ENCODE peak calls at places on chromosomes 13 and 19, in eight cellular contexts. A is left ventricle myocardium superior; R is DMS 273 treated with DMSO at 0.1 percent for 48 hours; V is hypothalamus; I is HTR-8/SVneo; U is GM23248; D is stimulated activated CD8-positive, alpha-beta memory T cell treated with anti-CD3 and anti-CD28 coated beads, Interleukin-15, amount 100 ng/mL, for 1 hour; S is activated naive CD8-positive, alpha-beta T cell treated with anti-CD3 and anti-CD28 coated beads for 36 hours. Y is an unnamed sample.
A peak's percentile ranks its signal among the peaks of the same experiment; 100 is the strongest.

GRCh38 chr13:98839826-98840769 is 87.6 kb upstream of the SLC15A1 start:
- DNase-seq in A (peak; percentile 73), R (peak; percentile 3), V (no peak), I (peak; percentile 56), U (peak; percentile 81), D (no peak), S (peak; percentile 36), Y (peak; percentile 67)

GRCh38 chr19:3604227-3604986 is 2.3 kb downstream of the TBXA2R start:
- DNase-seq in A (no peak), R (no peak), V (no peak), I (no peak), U (no peak), D (no peak), S (no peak), Y (no peak)

GRCh38 chr19:7849631-7850428 is 19.8 kb downstream of the EVI5L start:
- DNase-seq in A (no peak), R (no peak), V (no peak), I (no peak), U (no peak), D (no peak), S (no peak), Y (no peak)

GRCh38 chr19:18790566-18791314 is at the start of gene COMP:
- DNase-seq in A (no peak), R (no peak), V (no peak), I (no peak), U (peak; percentile 43), D (no peak), S (no peak), Y (no peak)

GRCh38 chr13:21657538-21657937 is 13.3 kb upstream of the FGF9 start:
- DNase-seq in A (no peak), R (no peak), V (no peak), I (no peak), U (peak; percentile 75), D (no peak), S (no peak), Y (peak; percentile 11)

GRCh38 chr19:3696660-3696995 is 3.6 kb downstream of the PIP5K1C start:
- DNase-seq in A (no peak), R (no peak), V (no peak), I (no peak), U (no peak), D (no peak), S (no peak), Y (no peak)

GRCh38 chr19:6979341-6979740 is 41.9 kb downstream of the MBD3L2B start:
- DNase-seq in A (no peak), R (no peak), V (no peak), I (no peak), U (no peak), D (no peak), S (peak; percentile 31), Y (no peak)

GRCh38 chr13:49740870-49741269 is 49.6 kb upstream of the EBPL start:
- DNase-seq in A (no peak), R (no peak), V (no peak), I (no peak), U (no peak), D (no peak), S (no peak), Y (no peak)

GRCh38 chr13:20395061-20395916 is 130.4 kb downstream of the CRYL1 start:
- DNase-seq in A (no peak), R (no peak), V (no peak), I (no peak), U (peak; percentile 14), D (no peak), S (no peak), Y (no peak)

GRCh38 chr19:42066075-42066754 is 3.8 kb downstream of the GRIK5 start:
- DNase-seq in A (no peak), R (peak; percentile 21), V (no peak), I (no peak), U (peak; percentile 32), D (no peak), S (no peak), Y (peak; percentile 7)

GRCh38 chr13:101795025-101795424 is 342.6 kb downstream of the ITGBL1 start:
- DNase-seq in A (no peak), R (no peak), V (no peak), I (no peak), U (no peak), D (no peak), S (no peak), Y (peak; percentile 19)

GRCh38 chr13:101523154-101523669 is 70.7 kb downstream of the ITGBL1 start:
- DNase-seq in A (no peak), R (no peak), V (no peak), I (no peak), U (peak; percentile 26), D (no peak), S (no peak), Y (no peak)

GRCh38 chr13:109253316-109253715 is 533.1 kb downstream of the IRS2 start:
- DNase-seq in A (no peak), R (no peak), V (no peak), I (no peak), U (no peak), D (no peak), S (no peak), Y (no peak)

GRCh38 chr13:43805071-43805468 is 18.3 kb upstream of the ENOX1 start:
- DNase-seq in A (no peak), R (no peak), V (no peak), I (no peak), U (peak; percentile 95), D (no peak), S (no peak), Y (peak; percentile 82)

GRCh38 chr13:90766503-90766902 is 581.0 kb upstream of the MIR17HG start:
- DNase-seq in A (no peak), R (no peak), V (no peak), I (no peak), U (no peak), D (no peak), S (no peak), Y (no peak)

GRCh38 chr19:11288349-11288748 is 7.6 kb upstream of the TSPAN16 start:
- DNase-seq in A (no peak), R (no peak), V (no peak), I (no peak), U (peak; percentile 56), D (no peak), S (no peak), Y (peak; percentile 50)

GRCh38 chr13:52739468-52740071 is at the start of gene CNMD:
- DNase-seq in A (no peak), R (no peak), V (no peak), I (no peak), U (no peak), D (no peak), S (no peak), Y (no peak)

GRCh38 chr13:86298741-86299140 is 499.5 kb upstream of the SLITRK6 start:
- DNase-seq in A (no peak), R (no peak), V (no peak), I (no peak), U (no peak), D (no peak), S (no peak), Y (no peak)

GRCh38 chr13:67735651-67736050 is 505.5 kb upstream of the PCDH9 start:
- DNase-seq in A (no peak), R (no peak), V (no peak), I (no peak), U (no peak), D (no peak), S (no peak), Y (no peak)

GRCh38 chr13:99086869-99087129 is 108.9 kb upstream of the DOCK9 start:
- DNase-seq in A (no peak), R (no peak), V (no peak), I (no peak), U (no peak), D (no peak), S (peak; percentile 53), Y (no peak)

GRCh38 chr19:43524922-43525835 is 1.8 kb downstream of the ETHE1 start:
- DNase-seq in A (peak; percentile 60), R (no peak), V (no peak), I (peak; percentile 75), U (peak; percentile 70), D (no peak), S (peak; percentile 26), Y (peak; percentile 61)

GRCh38 chr13:98513837-98514236 is 63.1 kb downstream of the STK24 start:
- DNase-seq in A (no peak), R (no peak), V (no peak), I (no peak), U (no peak), D (no peak), S (no peak), Y (no peak)

GRCh38 chr19:21328402-21328801 is 808 bp downstream of the ZNF708 start:
- DNase-seq in A (no peak), R (no peak), V (no peak), I (no peak), U (no peak), D (no peak), S (no peak), Y (peak; percentile 9)

GRCh38 chr13:99228737-99229691 is 28.4 kb downstream of the UBAC2 start:
- DNase-seq in A (no peak), R (no peak), V (no peak), I (peak; percentile 40), U (peak; percentile 84), D (no peak), S (no peak), Y (peak; percentile 19)

GRCh38 chr13:44140146-44140545 is 233.5 kb upstream of the SERP2 start:
- DNase-seq in A (no peak), R (no peak), V (no peak), I (no peak), U (no peak), D (no peak), S (no peak), Y (no peak)

GRCh38 chr13:114222461-114222968 is 12.2 kb upstream of the CDC16 start:
- DNase-seq in A (peak; percentile 43), R (no peak), V (no peak), I (no peak), U (no peak), D (no peak), S (no peak), Y (peak; percentile 67)

GRCh38 chr13:33349996-33350826 is 64.7 kb upstream of the STARD13 start:
- DNase-seq in A (peak; percentile 78), R (no peak), V (no peak), I (peak; percentile 19), U (peak; percentile 67), D (no peak), S (no peak), Y (peak; percentile 37)

GRCh38 chr13:35210234-35210633 is 266.3 kb downstream of the MAB21L1 start:
- DNase-seq in A (no peak), R (no peak), V (no peak), I (no peak), U (peak; percentile 38), D (no peak), S (no peak), Y (peak; percentile 45)

GRCh38 chr13:80873589-80873988 is 532.7 kb upstream of the SPRY2 start:
- DNase-seq in A (no peak), R (no peak), V (no peak), I (no peak), U (no peak), D (no peak), S (peak; percentile 0), Y (no peak)

GRCh38 chr13:113836917-113837553 is 26.8 kb downstream of the GAS6 start:
- DNase-seq in A (peak; percentile 80), R (no peak), V (no peak), I (peak; percentile 52), U (peak; percentile 95), D (no peak), S (no peak), Y (peak; percentile 93)

GRCh38 chr13:113831061-113831460 is 32.8 kb downstream of the GAS6 start:
- DNase-seq in A (no peak), R (no peak), V (no peak), I (no peak), U (no peak), D (no peak), S (no peak), Y (no peak)

GRCh38 chr19:17831419-17831888 is 10.1 kb upstream of the INSL3 start:
- DNase-seq in A (no peak), R (no peak), V (no peak), I (no peak), U (no peak), D (no peak), S (no peak), Y (no peak)

GRCh38 chr19:21568816-21569496 is 63.6 kb downstream of the ZNF429 start:
- DNase-seq in A (peak; percentile 89), R (peak; percentile 59), V (peak; percentile 8), I (no peak), U (peak; percentile 98), D (peak; percentile 77), S (peak; percentile 78), Y (peak; percentile 63)

GRCh38 chr13:113073942-113074341 is 31.6 kb upstream of the F7 start:
- DNase-seq in A (peak; percentile 22), R (no peak), V (no peak), I (no peak), U (no peak), D (no peak), S (no peak), Y (no peak)